ENCODE peak calls at places on chromosomes 1 and 21, in nine cellular contexts. N, S, K, G, X, R, L, Y and J are unnamed samples.

GRCh38 chr21:37367758-37368535 is 1.4 kb downstream of the DYRK1A start:
- DNase-seq in N (no peak), R (no peak), Y (peak; percentile 36), K (peak; percentile 54), G (peak; percentile 36), X (peak; percentile 13), L (peak; percentile 20), S (peak; percentile 44), J (peak; percentile 64)

GRCh38 chr1:37724575-37724974 is 32.3 kb downstream of the CDCA8 start:
- DNase-seq in G (no peak), K (no peak), X (no peak), N (no peak), Y (no peak), L (no peak), R (no peak), S (no peak), J (no peak)

GRCh38 chr21:39041815-39042214 is 141.4 kb downstream of the PSMG1 start:
- DNase-seq in K (no peak), R (no peak), L (no peak), X (no peak), G (no peak), S (no peak), Y (no peak), N (no peak), J (no peak)

GRCh38 chr1:15963968-15964648 is 11.8 kb downstream of the ZBTB17 start:
- DNase-seq in R (no peak), N (no peak), Y (no peak), G (no peak), L (no peak), X (no peak), K (no peak), S (no peak), J (no peak)

GRCh38 chr1:235990376-235990795 is 74.5 kb downstream of the NID1 start:
- DNase-seq in L (no peak), R (no peak), S (no peak), G (no peak), Y (no peak), N (no peak), K (no peak), X (peak; percentile 63), J (no peak)

GRCh38 chr1:233627376-233627775 is 13.5 kb downstream of the KCNK1 start:
- DNase-seq in Y (no peak), N (no peak), L (peak; percentile 23), X (no peak), G (no peak), S (no peak), R (no peak), K (no peak), J (peak; percentile 50)

GRCh38 chr1:156504062-156504813 is 3.7 kb upstream of the MEF2D start:
- DNase-seq in R (no peak), Y (no peak), N (peak; percentile 6), S (peak; percentile 53), K (peak; percentile 25), X (no peak), L (no peak), G (peak; percentile 37), J (peak; percentile 39)

GRCh38 chr1:201888282-201889033 is at the start of gene SHISA4:
- DNase-seq in X (no peak), R (peak; percentile 75), Y (peak; percentile 10), S (peak; percentile 14), N (no peak), L (peak; percentile 90), G (no peak), K (no peak), J (peak; percentile 82)

GRCh38 chr21:23660560-23660959 is 1946.7 kb downstream of the MRPL39 start:
- DNase-seq in N (no peak), Y (no peak), L (no peak), S (no peak), K (no peak), X (no peak), R (no peak), G (no peak), J (no peak)

GRCh38 chr1:47893412-47893811 is 103.8 kb downstream of the TRABD2B start:
- DNase-seq in S (no peak), G (no peak), X (no peak), R (no peak), Y (no peak), N (no peak), L (no peak), K (no peak), J (no peak)

GRCh38 chr1:167924553-167925223 is 10.8 kb upstream of the ADCY10 start:
- DNase-seq in S (no peak), Y (no peak), X (no peak), G (no peak), N (no peak), L (no peak), K (no peak), R (no peak), J (no peak)

GRCh38 chr1:20463502-20463901 is 22.5 kb downstream of the CAMK2N1 start:
- DNase-seq in R (no peak), K (no peak), X (no peak), N (no peak), S (no peak), L (no peak), G (no peak), Y (no peak), J (no peak)

GRCh38 chr1:150552692-150553278 is 3.6 kb downstream of the ADAMTSL4 start:
- DNase-seq in N (no peak), L (no peak), K (no peak), X (no peak), S (no peak), R (no peak), G (no peak), Y (no peak), J (no peak)

GRCh38 chr1:170288155-170288554 is 142.4 kb downstream of the NTMT2 start:
- DNase-seq in N (no peak), K (no peak), G (no peak), S (no peak), L (no peak), Y (no peak), X (no peak), R (no peak), J (no peak)

GRCh38 chr1:53316058-53316741 is 11.7 kb downstream of the LRP8 start:
- DNase-seq in N (no peak), K (peak; percentile 63), R (no peak), S (no peak), L (no peak), X (no peak), Y (no peak), G (no peak), J (peak; percentile 49)

GRCh38 chr1:200288226-200288625 is 121.6 kb downstream of the ZNF281 start:
- DNase-seq in S (no peak), N (no peak), K (no peak), Y (no peak), G (no peak), X (no peak), R (no peak), L (no peak), J (no peak)

GRCh38 chr1:32071758-32072621 is 749 bp upstream of the TMEM39B start:
- DNase-seq in X (peak; percentile 64), Y (no peak), K (peak; percentile 17), R (no peak), S (no peak), L (no peak), N (peak; percentile 76), G (no peak), J (peak; percentile 54)

GRCh38 chr1:4156241-4156640 is 256.2 kb upstream of the C1orf174 start:
- DNase-seq in K (no peak), N (no peak), X (no peak), Y (no peak), G (no peak), R (no peak), L (no peak), S (no peak), J (no peak)

GRCh38 chr1:47565676-47566075 is 127.8 kb downstream of the FOXD2 start:
- DNase-seq in K (no peak), X (no peak), G (no peak), R (no peak), N (no peak), L (no peak), Y (no peak), S (no peak), J (no peak)